ENCODE peak calls at places on chromosomes 6 and 20, in ten cellular contexts. R, J, D, P, N, V, C, Y, E and O are unnamed samples.

GRCh38 chr6:116528800-116529199 is 16.7 kb downstream of the TRAPPC3L start:
- DNase-seq in R (no peak), J (peak; percentile 41), D (no peak), P (no peak), N (no peak), V (no peak), C (no peak), Y (no peak), E (no peak), O (no peak)

GRCh38 chr20:49029203-49029602 is 16.9 kb upstream of the CSE1L start:
- DNase-seq in R (no peak), J (no peak), D (no peak), P (no peak), N (no peak), V (no peak), C (no peak), Y (no peak), E (no peak), O (no peak)

GRCh38 chr6:26193467-26194328 is 106.5 kb downstream of the HFE start:
- DNase-seq in R (no peak), J (peak; percentile 24), D (no peak), P (no peak), N (no peak), V (no peak), C (no peak), Y (no peak), E (no peak), O (no peak)

GRCh38 chr6:22248513-22249308 is 48.1 kb downstream of the PRL start:
- DNase-seq in R (no peak), J (peak; percentile 84), D (no peak), P (no peak), N (no peak), V (no peak), C (no peak), Y (no peak), E (no peak), O (no peak)

GRCh38 chr6:111534366-111534765 is 51.3 kb upstream of the REV3L start:
- DNase-seq in R (peak; percentile 69), J (peak; percentile 89), D (peak; percentile 89), P (no peak), N (no peak), V (no peak), C (no peak), Y (no peak), E (peak; percentile 6), O (peak; percentile 76)

GRCh38 chr20:22846829-22847228 is 188.3 kb upstream of the SSTR4 start:
- DNase-seq in R (no peak), J (no peak), D (no peak), P (no peak), N (no peak), V (no peak), C (no peak), Y (no peak), E (no peak), O (no peak)

GRCh38 chr20:1734269-1734858 is 76.8 kb upstream of the SIRPG start:
- DNase-seq in R (no peak), J (peak; percentile 70), D (no peak), P (no peak), N (no peak), V (no peak), C (peak; percentile 51), Y (no peak), E (no peak), O (peak; percentile 4)

GRCh38 chr6:108368431-108369030 is 73.7 kb downstream of the AFG1L start:
- DNase-seq in R (no peak), J (no peak), D (no peak), P (no peak), N (no peak), V (no peak), C (no peak), Y (no peak), E (no peak), O (no peak)

GRCh38 chr6:156390621-156391378 is 386.4 kb upstream of the ARID1B start:
- DNase-seq in R (no peak), J (peak; percentile 71), D (no peak), P (no peak), N (no peak), V (no peak), C (no peak), Y (no peak), E (no peak), O (no peak)

GRCh38 chr6:82246802-82247633 is 526 bp downstream of the IBTK start:
- DNase-seq in R (peak; percentile 55), J (peak; percentile 78), D (peak; percentile 66), P (peak; percentile 6), N (peak; percentile 36), V (peak; percentile 6), C (peak; percentile 66), Y (no peak), E (no peak), O (peak; percentile 70)

GRCh38 chr6:56729719-56730118 is 87.0 kb upstream of the DST start:
- DNase-seq in R (no peak), J (peak; percentile 94), D (no peak), P (no peak), N (no peak), V (no peak), C (no peak), Y (no peak), E (no peak), O (no peak)

GRCh38 chr6:24985313-24985712 is 49.6 kb upstream of the RIPOR2 start:
- DNase-seq in R (peak; percentile 24), J (no peak), D (no peak), P (no peak), N (no peak), V (no peak), C (no peak), Y (no peak), E (no peak), O (peak; percentile 16)

GRCh38 chr6:81950877-81951276 is 198.4 kb upstream of the TENT5A start:
- DNase-seq in R (no peak), J (peak; percentile 75), D (no peak), P (no peak), N (no peak), V (no peak), C (peak; percentile 55), Y (no peak), E (no peak), O (peak; percentile 34)

GRCh38 chr6:45156075-45156474 is 172.1 kb upstream of the RUNX2 start:
- DNase-seq in R (no peak), J (no peak), D (no peak), P (no peak), N (no peak), V (no peak), C (peak; percentile 89), Y (no peak), E (no peak), O (no peak)

GRCh38 chr20:31666258-31667042 is 28.7 kb downstream of the COX4I2 start:
- DNase-seq in R (no peak), J (no peak), D (no peak), P (no peak), N (no peak), V (no peak), C (no peak), Y (peak; percentile 83), E (no peak), O (peak; percentile 73)

GRCh38 chr20:59462249-59462648 is 142.1 kb upstream of the PHACTR3 start:
- DNase-seq in R (no peak), J (no peak), D (no peak), P (no peak), N (no peak), V (no peak), C (no peak), Y (no peak), E (no peak), O (no peak)

GRCh38 chr20:5390719-5391118 is 74.0 kb upstream of the PROKR2 start:
- DNase-seq in R (no peak), J (no peak), D (no peak), P (no peak), N (no peak), V (no peak), C (no peak), Y (no peak), E (no peak), O (no peak)

GRCh38 chr6:44696099-44696498 is 308.6 kb downstream of the CDC5L start:
- DNase-seq in R (no peak), J (peak; percentile 92), D (no peak), P (no peak), N (no peak), V (no peak), C (no peak), Y (no peak), E (no peak), O (no peak)

GRCh38 chr6:75422024-75422639 is 71.5 kb downstream of the FILIP1 start:
- DNase-seq in R (no peak), J (no peak), D (no peak), P (no peak), N (no peak), V (no peak), C (no peak), Y (no peak), E (no peak), O (no peak)

GRCh38 chr6:4466769-4467480 is 309.3 kb upstream of the CDYL start:
- DNase-seq in R (no peak), J (peak; percentile 51), D (no peak), P (no peak), N (no peak), V (no peak), C (no peak), Y (no peak), E (no peak), O (no peak)

GRCh38 chr20:25019381-25020155 is 27.0 kb upstream of the APMAP start:
- DNase-seq in R (peak; percentile 53), J (no peak), D (no peak), P (no peak), N (no peak), V (no peak), C (no peak), Y (peak; percentile 63), E (no peak), O (no peak)

GRCh38 chr6:168962886-168963285 is 290.8 kb downstream of the THBS2 start:
- DNase-seq in R (no peak), J (peak; percentile 69), D (no peak), P (no peak), N (no peak), V (no peak), C (no peak), Y (no peak), E (no peak), O (no peak)

GRCh38 chr20:64253000-64253383 is 2.6 kb upstream of the PCMTD2 start:
- DNase-seq in R (no peak), J (no peak), D (no peak), P (no peak), N (no peak), V (no peak), C (no peak), Y (no peak), E (no peak), O (no peak)

GRCh38 chr6:150712502-150713252 is 113.0 kb downstream of the PLEKHG1 start:
- DNase-seq in R (no peak), J (no peak), D (no peak), P (no peak), N (no peak), V (no peak), C (no peak), Y (no peak), E (no peak), O (no peak)

GRCh38 chr6:72647489-72647888 is 25.6 kb downstream of the KCNQ5 start:
- DNase-seq in R (no peak), J (no peak), D (no peak), P (no peak), N (no peak), V (no peak), C (no peak), Y (no peak), E (no peak), O (no peak)

GRCh38 chr6:47897233-47897632 is 115.4 kb downstream of the OPN5 start:
- DNase-seq in R (no peak), J (peak; percentile 62), D (no peak), P (no peak), N (no peak), V (no peak), C (no peak), Y (no peak), E (no peak), O (no peak)

GRCh38 chr6:139271056-139271455 is 20.7 kb downstream of the TXLNB start:
- DNase-seq in R (no peak), J (peak; percentile 43), D (no peak), P (no peak), N (no peak), V (no peak), C (peak; percentile 60), Y (no peak), E (no peak), O (no peak)

GRCh38 chr6:112833546-112834215 is 486.6 kb downstream of the RFPL4B start:
- DNase-seq in R (no peak), J (no peak), D (no peak), P (no peak), N (no peak), V (no peak), C (no peak), Y (no peak), E (no peak), O (no peak)